ENCODE peak calls at places on chromosomes 12 and 14, in seven cellular contexts. One of them, this sample, is unnamed.

GRCh38 chr12:108479364-108480070 is 35.6 kb upstream of the FICD start:
- DNase-seq in bronchial epithelial cell: peak; percentile 2
- DNase-seq in IMR-90: no peak
- DNase-seq in hepatocyte: no peak
- DNase-seq in GM23338: no peak
- DNase-seq in stomach: no peak
- DNase-seq in BJ: no peak
- DNase-seq in this sample: no peak

GRCh38 chr14:90168425-90169105 is 87.8 kb upstream of the PSMC1 start:
- DNase-seq in bronchial epithelial cell: peak; percentile 60
- DNase-seq in IMR-90: peak; percentile 69
- DNase-seq in hepatocyte: no peak
- DNase-seq in GM23338: no peak
- DNase-seq in stomach: no peak
- DNase-seq in BJ: no peak
- DNase-seq in this sample: no peak

GRCh38 chr12:7899755-7900154 is 27.0 kb upstream of the SLC2A14 start:
- DNase-seq in bronchial epithelial cell: no peak
- DNase-seq in IMR-90: peak; percentile 76
- DNase-seq in hepatocyte: no peak
- DNase-seq in GM23338: no peak
- DNase-seq in stomach: no peak
- DNase-seq in BJ: no peak
- DNase-seq in this sample: no peak

GRCh38 chr14:99119554-99119953 is 152.4 kb downstream of the BCL11B start:
- DNase-seq in bronchial epithelial cell: no peak
- DNase-seq in IMR-90: no peak
- DNase-seq in hepatocyte: no peak
- DNase-seq in GM23338: no peak
- DNase-seq in stomach: peak; percentile 4
- DNase-seq in BJ: no peak
- DNase-seq in this sample: no peak

GRCh38 chr12:16225692-16226091 is 51.8 kb downstream of the SLC15A5 start:
- DNase-seq in bronchial epithelial cell: no peak
- DNase-seq in IMR-90: no peak
- DNase-seq in hepatocyte: no peak
- DNase-seq in GM23338: no peak
- DNase-seq in stomach: no peak
- DNase-seq in BJ: no peak
- DNase-seq in this sample: no peak

GRCh38 chr12:113759135-113759534 is 207.0 kb downstream of the RBM19 start:
- DNase-seq in bronchial epithelial cell: no peak
- DNase-seq in IMR-90: no peak
- DNase-seq in hepatocyte: no peak
- DNase-seq in GM23338: no peak
- DNase-seq in stomach: no peak
- DNase-seq in BJ: no peak
- DNase-seq in this sample: no peak

GRCh38 chr14:64788706-64789105 is 84.5 kb downstream of the PLEKHG3 start:
- DNase-seq in bronchial epithelial cell: peak; percentile 93
- DNase-seq in IMR-90: peak; percentile 94
- DNase-seq in hepatocyte: peak; percentile 41
- DNase-seq in GM23338: no peak
- DNase-seq in stomach: no peak
- DNase-seq in BJ: peak; percentile 87
- DNase-seq in this sample: no peak

GRCh38 chr12:122862110-122862634 is 26.9 kb downstream of the HIP1R start:
- DNase-seq in bronchial epithelial cell: no peak
- DNase-seq in IMR-90: no peak
- DNase-seq in hepatocyte: no peak
- DNase-seq in GM23338: no peak
- DNase-seq in stomach: no peak
- DNase-seq in BJ: no peak
- DNase-seq in this sample: no peak

GRCh38 chr12:48486679-48487078 is 4.4 kb downstream of the C12orf54 start:
- DNase-seq in bronchial epithelial cell: peak; percentile 94
- DNase-seq in IMR-90: no peak
- DNase-seq in hepatocyte: no peak
- DNase-seq in GM23338: no peak
- DNase-seq in stomach: no peak
- DNase-seq in BJ: no peak
- DNase-seq in this sample: no peak

GRCh38 chr12:121590476-121591143 is 9.8 kb upstream of the KDM2B start:
- DNase-seq in bronchial epithelial cell: peak; percentile 39
- DNase-seq in IMR-90: peak; percentile 69
- DNase-seq in hepatocyte: no peak
- DNase-seq in GM23338: peak; percentile 37
- DNase-seq in stomach: no peak
- DNase-seq in BJ: peak; percentile 35
- DNase-seq in this sample: no peak

GRCh38 chr12:80321653-80322052 is 122.4 kb upstream of the PTPRQ start:
- DNase-seq in bronchial epithelial cell: peak; percentile 91
- DNase-seq in IMR-90: peak; percentile 15
- DNase-seq in hepatocyte: peak; percentile 35
- DNase-seq in GM23338: peak; percentile 27
- DNase-seq in stomach: no peak
- DNase-seq in BJ: peak; percentile 11
- DNase-seq in this sample: no peak

GRCh38 chr14:104239185-104239775 is 100.9 kb downstream of the KIF26A start:
- DNase-seq in bronchial epithelial cell: no peak
- DNase-seq in IMR-90: no peak
- DNase-seq in hepatocyte: no peak
- DNase-seq in GM23338: no peak
- DNase-seq in stomach: peak; percentile 15
- DNase-seq in BJ: no peak
- DNase-seq in this sample: no peak

GRCh38 chr14:73787760-73788508 is 63.7 kb upstream of the PTGR2 start:
- DNase-seq in bronchial epithelial cell: peak; percentile 54
- DNase-seq in IMR-90: peak; percentile 55
- DNase-seq in hepatocyte: no peak
- DNase-seq in GM23338: no peak
- DNase-seq in stomach: no peak
- DNase-seq in BJ: no peak
- DNase-seq in this sample: no peak

GRCh38 chr12:30725739-30726138 is 29.0 kb downstream of the CAPRIN2 start:
- DNase-seq in bronchial epithelial cell: peak; percentile 90
- DNase-seq in IMR-90: peak; percentile 84
- DNase-seq in hepatocyte: peak; percentile 7
- DNase-seq in GM23338: no peak
- DNase-seq in stomach: no peak
- DNase-seq in BJ: peak; percentile 41
- DNase-seq in this sample: no peak

GRCh38 chr12:92075425-92075891 is 70.2 kb downstream of the BTG1 start:
- DNase-seq in bronchial epithelial cell: no peak
- DNase-seq in IMR-90: peak; percentile 72
- DNase-seq in hepatocyte: no peak
- DNase-seq in GM23338: no peak
- DNase-seq in stomach: no peak
- DNase-seq in BJ: no peak
- DNase-seq in this sample: no peak

GRCh38 chr12:80937391-80938238 is at the start of gene LIN7A:
- DNase-seq in bronchial epithelial cell: no peak
- DNase-seq in IMR-90: peak; percentile 31
- DNase-seq in hepatocyte: peak; percentile 58
- DNase-seq in GM23338: peak; percentile 68
- DNase-seq in stomach: peak; percentile 27
- DNase-seq in BJ: no peak
- DNase-seq in this sample: peak; percentile 52

GRCh38 chr14:91570021-91570420 is 59.9 kb upstream of the PPP4R3A start:
- DNase-seq in bronchial epithelial cell: no peak
- DNase-seq in IMR-90: no peak
- DNase-seq in hepatocyte: no peak
- DNase-seq in GM23338: peak; percentile 53
- DNase-seq in stomach: no peak
- DNase-seq in BJ: no peak
- DNase-seq in this sample: no peak

GRCh38 chr14:91573528-91573893 is 63.4 kb upstream of the PPP4R3A start:
- DNase-seq in bronchial epithelial cell: no peak
- DNase-seq in IMR-90: no peak
- DNase-seq in hepatocyte: no peak
- DNase-seq in GM23338: no peak
- DNase-seq in stomach: no peak
- DNase-seq in BJ: no peak
- DNase-seq in this sample: no peak

GRCh38 chr14:91569301-91569700 is 59.2 kb upstream of the PPP4R3A start:
- DNase-seq in bronchial epithelial cell: no peak
- DNase-seq in IMR-90: no peak
- DNase-seq in hepatocyte: no peak
- DNase-seq in GM23338: no peak
- DNase-seq in stomach: no peak
- DNase-seq in BJ: no peak
- DNase-seq in this sample: no peak

GRCh38 chr14:91573894-91574837 is 64.1 kb upstream of the PPP4R3A start:
- DNase-seq in bronchial epithelial cell: peak; percentile 48
- DNase-seq in IMR-90: peak; percentile 25
- DNase-seq in hepatocyte: peak; percentile 61
- DNase-seq in GM23338: peak; percentile 71
- DNase-seq in stomach: peak; percentile 62
- DNase-seq in BJ: peak; percentile 3
- DNase-seq in this sample: peak; percentile 94

GRCh38 chr14:91568626-91569025 is 58.5 kb upstream of the PPP4R3A start:
- DNase-seq in bronchial epithelial cell: no peak
- DNase-seq in IMR-90: no peak
- DNase-seq in hepatocyte: no peak
- DNase-seq in GM23338: no peak
- DNase-seq in stomach: no peak
- DNase-seq in BJ: no peak
- DNase-seq in this sample: no peak
- H3K27me3 ChIP-seq in bronchial epithelial cell: no peaks in the 10 kb centered on the region
- H3K27me3 ChIP-seq in IMR-90: peaks cover 2% of the 10 kb centered on the region
- H3K27me3 ChIP-seq in hepatocyte: peaks cover 6% of the 10 kb centered on the region
- H3K27me3 ChIP-seq in GM23338: peaks cover 25% of the 10 kb centered on the region
- H3K27me3 ChIP-seq in stomach: no peaks in the 10 kb centered on the region
- H3K27me3 ChIP-seq in BJ: no peaks in the 10 kb centered on the region
- H3K27me3 ChIP-seq in this sample: no peaks in the 10 kb centered on the region

GRCh38 chr12:45613306-45613705 is 116.2 kb upstream of the ARID2 start:
- DNase-seq in bronchial epithelial cell: peak; percentile 31
- DNase-seq in IMR-90: peak; percentile 84
- DNase-seq in hepatocyte: no peak
- DNase-seq in GM23338: no peak
- DNase-seq in stomach: no peak
- DNase-seq in BJ: no peak
- DNase-seq in this sample: no peak
- H3K4me3 ChIP-seq in bronchial epithelial cell: no peak overlapping the region
- H3K4me3 ChIP-seq in IMR-90: no peak overlapping the region
- H3K4me3 ChIP-seq in hepatocyte: no peak overlapping the region
- H3K4me3 ChIP-seq in GM23338: no peak overlapping the region
- H3K4me3 ChIP-seq in stomach: no peak overlapping the region
- H3K4me3 ChIP-seq in BJ: no peak overlapping the region
- H3K4me3 ChIP-seq in this sample: no peak overlapping the region

GRCh38 chr12:104372048-104372720 is 68.6 kb downstream of the EID3 start:
- DNase-seq in bronchial epithelial cell: no peak
- DNase-seq in IMR-90: no peak
- DNase-seq in hepatocyte: no peak
- DNase-seq in GM23338: no peak
- DNase-seq in stomach: no peak
- DNase-seq in BJ: no peak
- DNase-seq in this sample: no peak
- TF ChIP-seq CTCF in bronchial epithelial cell: no peak
- TF ChIP-seq CTCF in IMR-90: no peak
- TF ChIP-seq CTCF in hepatocyte: no peak
- TF ChIP-seq CTCF in GM23338: no peak
- TF ChIP-seq CTCF in stomach: no peak
- TF ChIP-seq CTCF in BJ: no peak
- TF ChIP-seq CTCF in this sample: no peak

GRCh38 chr12:14418526-14418925 is 53.0 kb downstream of the ATF7IP start:
- DNase-seq in bronchial epithelial cell: peak; percentile 55
- DNase-seq in IMR-90: peak; percentile 38
- DNase-seq in hepatocyte: no peak
- DNase-seq in GM23338: no peak
- DNase-seq in stomach: no peak
- DNase-seq in BJ: no peak
- DNase-seq in this sample: no peak

GRCh38 chr12:14416658-14417057 is 51.2 kb downstream of the ATF7IP start:
- DNase-seq in bronchial epithelial cell: peak; percentile 84
- DNase-seq in IMR-90: peak; percentile 93
- DNase-seq in hepatocyte: peak; percentile 46
- DNase-seq in GM23338: peak; percentile 79
- DNase-seq in stomach: no peak
- DNase-seq in BJ: no peak
- DNase-seq in this sample: no peak

GRCh38 chr12:14422516-14423230 is 57.2 kb downstream of the ATF7IP start:
- DNase-seq in bronchial epithelial cell: peak; percentile 79
- DNase-seq in IMR-90: no peak
- DNase-seq in hepatocyte: no peak
- DNase-seq in GM23338: no peak
- DNase-seq in stomach: no peak
- DNase-seq in BJ: no peak
- DNase-seq in this sample: no peak

GRCh38 chr12:14417717-14418116 is 52.2 kb downstream of the ATF7IP start:
- DNase-seq in bronchial epithelial cell: peak; percentile 88
- DNase-seq in IMR-90: peak; percentile 92
- DNase-seq in hepatocyte: peak; percentile 71
- DNase-seq in GM23338: peak; percentile 96
- DNase-seq in stomach: peak; percentile 67
- DNase-seq in BJ: peak; percentile 25
- DNase-seq in this sample: peak; percentile 53
- H3K27me3 ChIP-seq in bronchial epithelial cell: no peaks in the 10 kb centered on the region
- H3K27me3 ChIP-seq in IMR-90: no peaks in the 10 kb centered on the region
- H3K27me3 ChIP-seq in hepatocyte: no peaks in the 10 kb centered on the region
- H3K27me3 ChIP-seq in GM23338: no peaks in the 10 kb centered on the region
- H3K27me3 ChIP-seq in stomach: no peaks in the 10 kb centered on the region
- H3K27me3 ChIP-seq in BJ: no peaks in the 10 kb centered on the region
- H3K27me3 ChIP-seq in this sample: no peaks in the 10 kb centered on the region

GRCh38 chr12:40236357-40236850 is 11.6 kb downstream of the LRRK2 start:
- DNase-seq in bronchial epithelial cell: no peak
- DNase-seq in IMR-90: no peak
- DNase-seq in hepatocyte: no peak
- DNase-seq in GM23338: no peak
- DNase-seq in stomach: no peak
- DNase-seq in BJ: no peak
- DNase-seq in this sample: no peak

GRCh38 chr12:40238221-40238902 is 13.6 kb downstream of the LRRK2 start:
- DNase-seq in bronchial epithelial cell: peak; percentile 55
- DNase-seq in IMR-90: no peak
- DNase-seq in hepatocyte: no peak
- DNase-seq in GM23338: no peak
- DNase-seq in stomach: no peak
- DNase-seq in BJ: no peak
- DNase-seq in this sample: no peak

GRCh38 chr12:40240779-40241178 is 16.0 kb downstream of the LRRK2 start:
- DNase-seq in bronchial epithelial cell: no peak
- DNase-seq in IMR-90: no peak
- DNase-seq in hepatocyte: no peak
- DNase-seq in GM23338: no peak
- DNase-seq in stomach: no peak
- DNase-seq in BJ: no peak
- DNase-seq in this sample: no peak

DNA sequence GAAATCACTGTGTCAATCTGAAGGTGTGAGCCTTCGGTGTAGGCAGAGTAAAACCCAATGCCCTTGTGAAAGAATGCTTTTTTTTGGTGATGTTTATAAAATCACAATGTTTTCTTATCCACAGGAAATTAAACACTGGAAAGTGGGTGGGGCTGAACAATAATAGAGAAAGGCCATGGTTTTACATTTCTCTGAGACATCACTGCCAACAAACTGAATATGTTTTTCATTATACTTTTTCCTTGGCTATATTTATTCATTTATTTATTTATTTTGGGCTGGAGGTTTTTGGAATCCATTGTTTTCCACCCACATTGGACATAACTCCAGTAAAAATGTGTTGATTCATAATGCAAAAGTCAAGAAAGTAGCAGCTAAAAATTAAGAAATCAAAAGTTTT is 16.9 kb downstream of the LRRK2 start:
- DNase-seq in bronchial epithelial cell: no peak
- DNase-seq in IMR-90: no peak
- DNase-seq in hepatocyte: no peak
- DNase-seq in GM23338: no peak
- DNase-seq in stomach: no peak
- DNase-seq in BJ: no peak
- DNase-seq in this sample: no peak
- H3K4me3 ChIP-seq in bronchial epithelial cell: no peak overlapping the region
- H3K4me3 ChIP-seq in IMR-90: no peak overlapping the region
- H3K4me3 ChIP-seq in hepatocyte: no peak overlapping the region
- H3K4me3 ChIP-seq in GM23338: no peak overlapping the region
- H3K4me3 ChIP-seq in stomach: no peak overlapping the region
- H3K4me3 ChIP-seq in BJ: no peak overlapping the region
- H3K4me3 ChIP-seq in this sample: no peak overlapping the region

This sample was measured in testis.